ENCODE peak calls at places on chromosomes 7 and 10, in five cellular contexts. One of them, this sample, is unnamed.

GRCh38 chr10:25285809-25286208 is 111.0 kb downstream of the GPR158 start:
- DNase-seq in left ventricle myocardium inferior: no peak
- DNase-seq in hepatocyte: no peak
- DNase-seq in fibroblast of mammary gland: no peak
- DNase-seq in CD8-positive, alpha-beta T cell: no peak
- DNase-seq in this sample: no peak

GRCh38 chr7:17523813-17524741 is 225.6 kb downstream of the AHR start:
- DNase-seq in left ventricle myocardium inferior: no peak
- DNase-seq in hepatocyte: peak
- DNase-seq in fibroblast of mammary gland: peak
- DNase-seq in CD8-positive, alpha-beta T cell: no peak
- DNase-seq in this sample: peak

GRCh38 chr10:125038637-125039036 is 96.7 kb downstream of the ZRANB1 start:
- DNase-seq in left ventricle myocardium inferior: peak
- DNase-seq in hepatocyte: no peak
- DNase-seq in fibroblast of mammary gland: no peak
- DNase-seq in CD8-positive, alpha-beta T cell: no peak
- DNase-seq in this sample: peak

GRCh38 chr10:110523736-110524135 is 26.0 kb downstream of the DUSP5 start:
- DNase-seq in left ventricle myocardium inferior: no peak
- DNase-seq in hepatocyte: no peak
- DNase-seq in fibroblast of mammary gland: no peak
- DNase-seq in CD8-positive, alpha-beta T cell: no peak
- DNase-seq in this sample: no peak

GRCh38 chr7:55187701-55188491 is 169.1 kb downstream of the EGFR start:
- DNase-seq in left ventricle myocardium inferior: peak
- DNase-seq in hepatocyte: peak
- DNase-seq in fibroblast of mammary gland: no peak
- DNase-seq in CD8-positive, alpha-beta T cell: no peak
- DNase-seq in this sample: no peak

GRCh38 chr7:128135275-128136214 is 104.3 kb upstream of the LRRC4 start:
- DNase-seq in left ventricle myocardium inferior: peak
- DNase-seq in hepatocyte: peak
- DNase-seq in fibroblast of mammary gland: peak
- DNase-seq in CD8-positive, alpha-beta T cell: peak
- DNase-seq in this sample: peak

GRCh38 chr10:120977892-120978291 is 126.7 kb downstream of the WDR11 start:
- DNase-seq in left ventricle myocardium inferior: no peak
- DNase-seq in hepatocyte: peak
- DNase-seq in fibroblast of mammary gland: no peak
- DNase-seq in CD8-positive, alpha-beta T cell: no peak
- DNase-seq in this sample: no peak

GRCh38 chr10:62618576-62619408 is 185.7 kb upstream of the ADO start:
- DNase-seq in left ventricle myocardium inferior: no peak
- DNase-seq in hepatocyte: peak
- DNase-seq in fibroblast of mammary gland: peak
- DNase-seq in CD8-positive, alpha-beta T cell: no peak
- DNase-seq in this sample: peak

GRCh38 chr10:103416436-103417147 is 20.2 kb downstream of the PDCD11 start:
- DNase-seq in left ventricle myocardium inferior: peak
- DNase-seq in hepatocyte: peak
- DNase-seq in fibroblast of mammary gland: peak
- DNase-seq in CD8-positive, alpha-beta T cell: peak
- DNase-seq in this sample: peak

GRCh38 chr7:47787249-47788069 is 160.8 kb downstream of the PKD1L1 start:
- DNase-seq in left ventricle myocardium inferior: no peak
- DNase-seq in hepatocyte: no peak
- DNase-seq in fibroblast of mammary gland: no peak
- DNase-seq in CD8-positive, alpha-beta T cell: no peak
- DNase-seq in this sample: no peak

GRCh38 chr7:92641921-92642511 is 51.8 kb upstream of the FAM133B start:
- DNase-seq in left ventricle myocardium inferior: no peak
- DNase-seq in hepatocyte: no peak
- DNase-seq in fibroblast of mammary gland: peak
- DNase-seq in CD8-positive, alpha-beta T cell: peak
- DNase-seq in this sample: peak

GRCh38 chr7:127589901-127590300 is 1.7 kb downstream of the ARF5 start:
- DNase-seq in left ventricle myocardium inferior: no peak
- DNase-seq in hepatocyte: no peak
- DNase-seq in fibroblast of mammary gland: no peak
- DNase-seq in CD8-positive, alpha-beta T cell: no peak
- DNase-seq in this sample: peak

GRCh38 chr7:1977059-1977875 is 255.5 kb downstream of the MAD1L1 start:
- DNase-seq in left ventricle myocardium inferior: no peak
- DNase-seq in hepatocyte: no peak
- DNase-seq in fibroblast of mammary gland: no peak
- DNase-seq in CD8-positive, alpha-beta T cell: no peak
- DNase-seq in this sample: no peak

GRCh38 chr10:90447836-90448235 is 410.0 kb downstream of the HTR7 start:
- DNase-seq in left ventricle myocardium inferior: no peak
- DNase-seq in hepatocyte: no peak
- DNase-seq in fibroblast of mammary gland: peak
- DNase-seq in CD8-positive, alpha-beta T cell: no peak
- DNase-seq in this sample: no peak

GRCh38 chr7:7201583-7202374 is 19.4 kb downstream of the C1GALT1 start:
- DNase-seq in left ventricle myocardium inferior: no peak
- DNase-seq in hepatocyte: peak
- DNase-seq in fibroblast of mammary gland: no peak
- DNase-seq in CD8-positive, alpha-beta T cell: peak
- DNase-seq in this sample: no peak

GRCh38 chr10:60235001-60235400 is 154.7 kb downstream of the ANK3 start:
- DNase-seq in left ventricle myocardium inferior: no peak
- DNase-seq in hepatocyte: no peak
- DNase-seq in fibroblast of mammary gland: peak
- DNase-seq in CD8-positive, alpha-beta T cell: no peak
- DNase-seq in this sample: peak

GRCh38 chr10:30182191-30183075 is 123.0 kb upstream of the JCAD start:
- DNase-seq in left ventricle myocardium inferior: no peak
- DNase-seq in hepatocyte: peak
- DNase-seq in fibroblast of mammary gland: peak
- DNase-seq in CD8-positive, alpha-beta T cell: no peak
- DNase-seq in this sample: peak

GRCh38 chr10:26725837-26726727 is 28.6 kb downstream of the PDSS1 start:
- DNase-seq in left ventricle myocardium inferior: peak
- DNase-seq in hepatocyte: peak
- DNase-seq in fibroblast of mammary gland: peak
- DNase-seq in CD8-positive, alpha-beta T cell: peak
- DNase-seq in this sample: peak

GRCh38 chr10:124745678-124746077 is 1.5 kb upstream of the FAM53B start:
- DNase-seq in left ventricle myocardium inferior: no peak
- DNase-seq in hepatocyte: peak
- DNase-seq in fibroblast of mammary gland: peak
- DNase-seq in CD8-positive, alpha-beta T cell: no peak
- DNase-seq in this sample: peak

GRCh38 chr7:148142660-148143248 is 447.8 kb upstream of the C7orf33 start:
- DNase-seq in left ventricle myocardium inferior: no peak
- DNase-seq in hepatocyte: peak
- DNase-seq in fibroblast of mammary gland: peak
- DNase-seq in CD8-positive, alpha-beta T cell: no peak
- DNase-seq in this sample: peak

GRCh38 chr10:1368772-1369171 is 312.6 kb downstream of the WDR37 start:
- DNase-seq in left ventricle myocardium inferior: no peak
- DNase-seq in hepatocyte: peak
- DNase-seq in fibroblast of mammary gland: no peak
- DNase-seq in CD8-positive, alpha-beta T cell: peak
- DNase-seq in this sample: no peak

DNA sequence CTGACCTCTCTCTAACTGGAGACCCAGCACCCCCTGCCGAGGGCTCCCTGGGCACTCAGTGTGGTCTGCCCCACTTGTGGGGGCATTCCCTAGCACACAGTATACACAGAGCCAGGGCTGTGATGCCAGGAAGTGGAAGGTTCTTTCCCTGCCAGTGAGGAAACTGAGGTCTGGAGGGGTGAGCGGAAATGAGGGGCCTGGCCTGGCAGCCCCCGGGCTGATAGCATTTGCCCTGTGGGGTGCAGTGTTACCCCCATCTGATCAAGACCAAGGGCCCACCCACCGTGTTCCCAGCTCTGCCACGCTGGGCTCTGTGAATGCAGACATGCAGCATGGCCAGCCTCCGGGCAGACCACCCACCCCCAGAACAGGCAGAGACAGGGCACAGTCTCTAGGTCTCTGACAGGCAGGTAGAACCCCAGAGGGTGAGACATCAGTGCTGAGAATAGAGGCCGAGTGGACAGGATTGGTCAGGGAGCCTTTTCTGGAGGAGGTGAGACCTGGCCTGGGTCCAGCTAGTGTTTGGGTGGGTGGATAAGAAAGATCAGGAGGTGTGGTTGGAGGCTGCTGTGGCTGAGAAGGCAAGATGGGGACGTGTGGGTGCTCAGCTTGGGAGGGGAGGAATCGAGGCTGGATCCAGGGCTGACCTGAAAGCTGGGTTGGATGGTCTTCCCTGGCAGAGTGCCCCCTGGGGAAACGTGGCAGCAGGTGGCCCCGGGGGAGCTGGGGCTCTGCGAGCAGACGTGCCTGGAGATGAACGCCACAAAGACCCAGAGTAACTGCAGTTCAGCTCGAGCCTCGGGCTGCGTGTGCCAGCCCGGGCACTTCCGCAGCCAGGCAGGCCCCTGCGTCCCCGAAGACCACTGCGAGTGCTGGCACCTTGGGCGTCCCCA is 10.8 kb upstream of the ZNF862 start:
- DNase-seq in left ventricle myocardium inferior: peak
- DNase-seq in hepatocyte: no peak
- DNase-seq in fibroblast of mammary gland: no peak
- DNase-seq in CD8-positive, alpha-beta T cell: no peak
- DNase-seq in this sample: no peak
- H3K4me3 ChIP-seq in left ventricle myocardium inferior: no peak
- H3K4me3 ChIP-seq in hepatocyte: no peak
- H3K4me3 ChIP-seq in fibroblast of mammary gland: no peak
- H3K4me3 ChIP-seq in CD8-positive, alpha-beta T cell: no peak
- H3K4me3 ChIP-seq in this sample: no peak

DNA sequence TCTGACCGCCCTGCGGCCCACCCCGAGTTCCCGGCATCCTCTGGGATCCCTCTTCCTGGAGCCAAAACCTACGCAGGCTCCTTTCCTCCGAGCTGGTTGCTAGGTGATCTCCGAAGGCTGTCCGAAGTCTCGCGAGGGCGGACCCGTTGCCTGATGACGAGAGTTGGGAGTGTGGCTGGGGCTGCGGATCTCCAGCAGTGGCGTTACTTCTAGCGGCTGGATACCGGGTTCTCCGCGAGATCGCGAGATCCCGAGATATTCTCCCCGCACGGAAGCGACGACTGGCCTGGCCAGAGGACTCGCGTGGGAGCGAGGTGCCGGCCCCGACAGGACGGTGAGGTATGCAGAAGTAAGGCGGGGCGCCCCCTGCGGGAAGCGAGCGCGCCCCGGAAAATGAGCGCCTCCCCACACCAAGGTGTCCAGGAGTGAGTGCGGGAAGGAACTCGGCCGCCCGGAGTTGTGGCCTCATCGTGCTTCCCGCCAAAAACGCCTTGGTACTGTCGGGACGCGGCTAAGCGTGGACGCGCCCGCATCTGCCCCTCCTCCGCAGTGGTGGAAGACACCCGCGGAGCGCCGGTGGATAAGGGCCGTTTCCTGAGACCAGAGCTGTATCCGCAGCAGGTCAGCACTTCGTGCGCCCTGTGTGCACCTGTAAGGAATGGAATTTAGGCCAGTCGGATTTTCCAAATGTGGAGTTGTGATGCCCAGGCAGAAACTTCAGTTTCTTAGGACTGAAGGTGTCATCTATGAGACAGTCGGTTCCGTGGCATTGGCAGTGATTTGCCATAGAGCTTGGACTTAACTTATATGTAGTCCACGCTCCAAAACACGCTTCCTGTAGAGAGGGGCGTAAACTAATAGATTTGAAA is at the start of gene AGBL3:
- DNase-seq in left ventricle myocardium inferior: peak
- DNase-seq in hepatocyte: peak
- DNase-seq in fibroblast of mammary gland: peak
- DNase-seq in CD8-positive, alpha-beta T cell: peak
- DNase-seq in this sample: peak
- TF ChIP-seq CTCF in left ventricle myocardium inferior: peak
- TF ChIP-seq CTCF in hepatocyte: peak
- TF ChIP-seq CTCF in fibroblast of mammary gland: peak
- TF ChIP-seq CTCF in CD8-positive, alpha-beta T cell: peak
- TF ChIP-seq CTCF in this sample: peak

GRCh38 chr7:153835104-153835503 is 217.1 kb upstream of the DPP6 start:
- DNase-seq in left ventricle myocardium inferior: no peak
- DNase-seq in hepatocyte: no peak
- DNase-seq in fibroblast of mammary gland: no peak
- DNase-seq in CD8-positive, alpha-beta T cell: no peak
- DNase-seq in this sample: no peak
- H3K4me3 ChIP-seq in left ventricle myocardium inferior: no peak
- H3K4me3 ChIP-seq in hepatocyte: no peak
- H3K4me3 ChIP-seq in fibroblast of mammary gland: no peak
- H3K4me3 ChIP-seq in CD8-positive, alpha-beta T cell: no peak
- H3K4me3 ChIP-seq in this sample: no peak

GRCh38 chr10:90161-90560 is 41.1 kb upstream of the TUBB8 start:
- DNase-seq in left ventricle myocardium inferior: no peak
- DNase-seq in hepatocyte: no peak
- DNase-seq in fibroblast of mammary gland: no peak
- DNase-seq in CD8-positive, alpha-beta T cell: no peak
- DNase-seq in this sample: no peak

GRCh38 chr10:91313-91712 is 42.2 kb upstream of the TUBB8 start:
- DNase-seq in left ventricle myocardium inferior: peak
- DNase-seq in hepatocyte: no peak
- DNase-seq in fibroblast of mammary gland: no peak
- DNase-seq in CD8-positive, alpha-beta T cell: no peak
- DNase-seq in this sample: no peak

GRCh38 chr10:94613-95012 is 40.6 kb upstream of the ZMYND11 start:
- DNase-seq in left ventricle myocardium inferior: no peak
- DNase-seq in hepatocyte: no peak
- DNase-seq in fibroblast of mammary gland: no peak
- DNase-seq in CD8-positive, alpha-beta T cell: no peak
- DNase-seq in this sample: no peak

GRCh38 chr10:92846-93245 is 42.4 kb upstream of the ZMYND11 start:
- DNase-seq in left ventricle myocardium inferior: no peak
- DNase-seq in hepatocyte: no peak
- DNase-seq in fibroblast of mammary gland: no peak
- DNase-seq in CD8-positive, alpha-beta T cell: no peak
- DNase-seq in this sample: no peak

DNA sequence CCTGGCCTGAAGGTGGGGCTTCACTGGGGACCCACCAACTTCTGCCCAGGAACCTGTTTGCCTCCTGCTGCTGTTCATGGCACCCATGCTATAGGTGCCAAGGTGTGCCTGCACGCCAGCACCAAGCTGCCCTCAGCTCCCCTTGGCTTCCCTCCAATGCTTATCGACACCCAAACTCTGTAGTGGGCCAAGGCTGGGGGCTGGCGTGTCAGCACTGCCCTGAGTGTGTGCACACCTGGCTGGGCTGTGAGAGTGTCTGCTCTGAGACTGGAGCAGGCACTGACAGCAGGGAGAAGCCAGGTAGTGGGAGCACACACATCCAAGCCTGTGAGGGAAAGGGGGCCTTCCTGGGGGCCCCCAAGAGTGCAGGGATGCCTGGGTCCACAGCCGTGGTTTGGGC is 43.1 kb upstream of the TUBB8 start:
- DNase-seq in left ventricle myocardium inferior: no peak
- DNase-seq in hepatocyte: no peak
- DNase-seq in fibroblast of mammary gland: no peak
- DNase-seq in CD8-positive, alpha-beta T cell: no peak
- DNase-seq in this sample: no peak
- TF ChIP-seq CTCF in left ventricle myocardium inferior: no peak
- TF ChIP-seq CTCF in hepatocyte: no peak
- TF ChIP-seq CTCF in fibroblast of mammary gland: no peak
- TF ChIP-seq CTCF in CD8-positive, alpha-beta T cell: no peak
- TF ChIP-seq CTCF in this sample: no peak

This sample was measured in AG10803.